ENCODE peak calls at places on chromosome 16, in seven cellular contexts. N is H54; X is stimulated activated CD4-positive, alpha-beta T cell treated with anti-CD3 and anti-CD28 coated beads, Interleukin-15, amount 100 ng/mL, for 1 hour; W is adipocyte; Q is activated T-helper 1 cell treated with anti-CD3 and anti-CD28 coated beads, Interleukin-12 subunit alpha, Interleukin-12 subunit beta, Interleukin-2, Interleukin-4 antibody, amounts not matched to agents 30 ng/mL and 10 ng/mL and 1 ng/mL, durations not matched to agents 14 hours and 24 hours and 36 hours; R is activated CD4-positive, alpha-beta T cell treated with anti-CD3 and anti-CD28 coated beads, Interleukin-2, amount 50 U/mL, for 24 hours; J is astrocyte. H is an unnamed sample.

GRCh38 chr16:26382607-26383006 is 684.1 kb upstream of the C16orf82 start:
- DNase-seq in W (no peak), R (no peak), J (no peak), X (no peak), Q (no peak), N (no peak), H (no peak)

GRCh38 chr16:11136600-11136999 is 119.4 kb downstream of the SOCS1 start:
- DNase-seq in Q (no peak), N (peak), X (no peak), R (no peak), W (peak), J (no peak), H (peak)

GRCh38 chr16:86609661-86610060 is 31.3 kb downstream of the FOXL1 start:
- DNase-seq in R (no peak), X (no peak), W (no peak), Q (no peak), J (no peak), N (no peak), H (no peak)

GRCh38 chr16:88770459-88771293 is 14.3 kb downstream of the PIEZO1 start:
- DNase-seq in X (no peak), J (peak), W (peak), Q (no peak), R (no peak), N (peak), H (no peak)

GRCh38 chr16:28585674-28586073 is 11.2 kb downstream of the SULT1A2 start:
- DNase-seq in N (no peak), X (no peak), J (no peak), R (no peak), W (no peak), Q (no peak), H (no peak)

GRCh38 chr16:17379121-17379571 is 91.6 kb downstream of the XYLT1 start:
- DNase-seq in X (no peak), W (peak), N (no peak), Q (no peak), J (peak), R (no peak), H (peak)

GRCh38 chr16:62034236-62035114 is 1.8 kb downstream of the CDH8 start:
- DNase-seq in W (no peak), J (no peak), X (no peak), Q (no peak), R (no peak), N (no peak), H (no peak)

GRCh38 chr16:66714062-66714461 is 17.5 kb upstream of the CMTM4 start:
- DNase-seq in N (no peak), W (no peak), R (no peak), Q (no peak), X (no peak), J (no peak), H (no peak)

GRCh38 chr16:82936941-82937551 is 310.3 kb downstream of the CDH13 start:
- DNase-seq in X (no peak), J (peak), W (peak), Q (no peak), N (peak), R (no peak), H (peak)

GRCh38 chr16:17078950-17079631 is 391.7 kb downstream of the XYLT1 start:
- DNase-seq in R (no peak), W (no peak), J (no peak), X (no peak), Q (no peak), N (no peak), H (no peak)

GRCh38 chr16:81449241-81449640 is 4.6 kb downstream of the CMIP start:
- DNase-seq in R (no peak), Q (no peak), X (no peak), N (no peak), J (no peak), W (no peak), H (no peak)

GRCh38 chr16:89349947-89350633 is 132.6 kb downstream of the ZNF778 start:
- DNase-seq in Q (no peak), X (no peak), N (no peak), W (no peak), R (no peak), J (no peak), H (no peak)

GRCh38 chr16:2420035-2420434 is 9.2 kb upstream of the CCNF start:
- DNase-seq in N (no peak), J (no peak), W (no peak), Q (no peak), R (no peak), X (no peak), H (peak)

GRCh38 chr16:71626018-71626857 is at the start of gene MARVELD3:
- DNase-seq in R (peak), N (no peak), Q (no peak), W (peak), X (no peak), J (no peak), H (peak)

GRCh38 chr16:31455601-31456314 is 3.5 kb upstream of the ARMC5 start:
- DNase-seq in Q (no peak), J (no peak), R (no peak), X (no peak), N (no peak), W (peak), H (no peak)

GRCh38 chr16:56415849-56416248 is 9.5 kb downstream of the AMFR start:
- DNase-seq in X (no peak), J (no peak), N (no peak), R (no peak), Q (no peak), W (no peak), H (no peak)

GRCh38 chr16:58709338-58709737 is 24.8 kb upstream of the SLC38A7 start:
- DNase-seq in N (no peak), J (no peak), Q (no peak), X (no peak), R (no peak), W (no peak), H (no peak)

GRCh38 chr16:67100569-67101300 is 9.0 kb upstream of the PHAF1 start:
- DNase-seq in R (no peak), W (peak), J (peak), N (no peak), X (no peak), Q (no peak), H (peak)

GRCh38 chr16:49912688-49913087 is 56.8 kb upstream of the ZNF423 start:
- DNase-seq in W (no peak), X (no peak), Q (no peak), R (no peak), N (no peak), J (no peak), H (no peak)

GRCh38 chr16:19645557-19645981 is 72.5 kb downstream of the KNOP1 start:
- DNase-seq in J (peak), Q (no peak), X (no peak), W (no peak), R (no peak), N (no peak), H (no peak)

GRCh38 chr16:27319257-27319965 is 5.6 kb downstream of the IL4R start:
- DNase-seq in W (no peak), N (no peak), X (no peak), Q (no peak), R (no peak), J (no peak), H (no peak)

GRCh38 chr16:71618429-71618828 is 7.6 kb upstream of the MARVELD3 start:
- DNase-seq in N (no peak), R (no peak), X (no peak), J (no peak), W (no peak), Q (no peak), H (no peak)

GRCh38 chr16:62549875-62550274 is 513.6 kb upstream of the CDH8 start:
- DNase-seq in W (no peak), R (no peak), Q (no peak), N (no peak), J (no peak), X (no peak), H (no peak)

GRCh38 chr16:25007284-25007984 is 7.7 kb downstream of the ARHGAP17 start:
- DNase-seq in W (peak), R (no peak), X (no peak), N (no peak), J (peak), Q (no peak), H (peak)

GRCh38 chr16:66886914-66887313 is 6.6 kb downstream of the PDP2 start:
- DNase-seq in W (peak), Q (no peak), J (peak), X (no peak), R (no peak), N (no peak), H (no peak)

GRCh38 chr16:20741555-20742285 is at the start of gene THUMPD1:
- DNase-seq in J (peak), N (peak), R (peak), X (peak), Q (peak), W (peak), H (peak)

GRCh38 chr16:66996324-66996982 is 8.1 kb downstream of the CES4A start:
- DNase-seq in W (peak), X (no peak), R (no peak), J (peak), N (no peak), Q (no peak), H (peak)

GRCh38 chr16:57534881-57535658 is 1.3 kb downstream of the CCDC102A start:
- DNase-seq in W (no peak), Q (no peak), N (no peak), J (no peak), X (no peak), R (no peak), H (peak)

GRCh38 chr16:427295-427694 is 1.8 kb downstream of the RAB11FIP3 start:
- DNase-seq in J (no peak), R (no peak), X (no peak), N (no peak), Q (no peak), W (no peak), H (peak)

GRCh38 chr16:76535-77272 is 1.3 kb upstream of the MPG start:
- DNase-seq in R (no peak), N (peak), Q (no peak), J (peak), X (no peak), W (peak), H (peak)

GRCh38 chr16:47732806-47733150 is 271.6 kb downstream of the PHKB start:
- DNase-seq in R (no peak), X (no peak), N (peak), Q (no peak), J (peak), W (peak), H (peak)

GRCh38 chr16:81491522-81492188 is 47.0 kb downstream of the CMIP start:
- DNase-seq in R (no peak), X (no peak), J (peak), N (no peak), Q (no peak), W (no peak), H (peak)

GRCh38 chr16:9134306-9134705 is 42.9 kb downstream of the HAPSTR1 start:
- DNase-seq in W (no peak), R (no peak), N (no peak), X (no peak), J (no peak), Q (no peak), H (no peak)

GRCh38 chr16:70594569-70594968 is 51.8 kb upstream of the IL34 start:
- DNase-seq in R (no peak), X (no peak), J (no peak), W (no peak), Q (no peak), N (no peak), H (no peak)

GRCh38 chr16:82991941-82992675 is 365.3 kb downstream of the CDH13 start:
- DNase-seq in X (no peak), R (no peak), J (no peak), N (no peak), Q (no peak), W (no peak), H (no peak)

GRCh38 chr16:87945351-87946042 is 5.7 kb upstream of the BANP start:
- DNase-seq in N (no peak), R (no peak), X (no peak), Q (no peak), J (peak), W (peak), H (peak)

GRCh38 chr16:67110136-67110847 is 551 bp downstream of the PHAF1 start:
- DNase-seq in R (no peak), N (no peak), J (no peak), Q (no peak), X (no peak), W (no peak), H (no peak)

GRCh38 chr16:54212893-54213292 is 73.7 kb downstream of the IRX3 start:
- DNase-seq in W (no peak), N (no peak), J (no peak), Q (no peak), R (no peak), X (no peak), H (no peak)

GRCh38 chr16:19170043-19170655 is 2.1 kb downstream of the SYT17 start:
- DNase-seq in X (no peak), W (no peak), R (no peak), N (no peak), Q (no peak), J (no peak), H (no peak)